ENCODE peak calls at places on chromosomes 4 and X, in seven cellular contexts. N, C, H, G, O, I and Z are unnamed samples.
A peak's percentile ranks its signal among the peaks of the same experiment; 100 is the strongest.

GRCh38 chr4:140523370-140523856 is 555 bp upstream of the ELMOD2 start:
- DNase-seq in N (no peak), C (no peak), H (no peak), G (no peak), O (no peak), I (no peak), Z (no peak)

GRCh38 chr4:5618051-5619010 is 90.0 kb downstream of the EVC2 start:
- DNase-seq in N (no peak), C (no peak), H (no peak), G (no peak), O (no peak), I (no peak), Z (no peak)

GRCh38 chr4:83921124-83921523 is 385.2 kb downstream of the GPAT3 start:
- DNase-seq in N (no peak), C (no peak), H (no peak), G (no peak), O (no peak), I (no peak), Z (no peak)

GRCh38 chr4:76589402-76589801 is 154.4 kb downstream of the SHROOM3 start:
- DNase-seq in N (peak; percentile 78), C (peak; percentile 65), H (peak; percentile 88), G (peak; percentile 65), O (no peak), I (no peak), Z (no peak)

GRCh38 chr4:73944061-73944875 is 37.6 kb downstream of the PF4 start:
- DNase-seq in N (peak; percentile 42), C (no peak), H (peak; percentile 8), G (peak; percentile 84), O (no peak), I (peak; percentile 29), Z (no peak)

GRCh38 chrX:103442536-103442901 is 66.2 kb downstream of the BEX3 start:
- DNase-seq in N (no peak), C (peak; percentile 85), H (peak; percentile 75), G (no peak), O (no peak), I (peak; percentile 83), Z (peak; percentile 43)

GRCh38 chr4:159042097-159042605 is 60.7 kb upstream of the RAPGEF2 start:
- DNase-seq in N (no peak), C (peak; percentile 39), H (no peak), G (no peak), O (no peak), I (no peak), Z (no peak)

GRCh38 chrX:70042399-70043371 is 7.1 kb downstream of the AWAT2 start:
- DNase-seq in N (no peak), C (no peak), H (no peak), G (peak; percentile 67), O (no peak), I (peak; percentile 36), Z (no peak)

GRCh38 chr4:158161561-158162354 is 11.1 kb downstream of the GASK1B start:
- DNase-seq in N (peak; percentile 71), C (peak; percentile 84), H (peak; percentile 98), G (no peak), O (peak; percentile 56), I (peak; percentile 90), Z (peak; percentile 66)

GRCh38 chr4:68079918-68080317 is 49.8 kb downstream of the TMPRSS11F start:
- DNase-seq in N (no peak), C (no peak), H (no peak), G (no peak), O (no peak), I (no peak), Z (no peak)

GRCh38 chr4:112951362-112951962 is 98.0 kb upstream of the ANK2 start:
- DNase-seq in N (peak; percentile 12), C (peak; percentile 40), H (peak; percentile 3), G (no peak), O (no peak), I (peak; percentile 34), Z (no peak)

GRCh38 chr4:112532267-112532666 is 16.3 kb upstream of the NEUROG2 start:
- DNase-seq in N (no peak), C (no peak), H (peak; percentile 57), G (no peak), O (no peak), I (peak; percentile 70), Z (no peak)

GRCh38 chr4:152634110-152634760 is 45.6 kb downstream of the TMEM154 start:
- DNase-seq in N (peak; percentile 8), C (no peak), H (no peak), G (no peak), O (no peak), I (peak; percentile 28), Z (peak; percentile 15)

GRCh38 chr4:85938062-85938461 is 421.8 kb downstream of the MAPK10 start:
- DNase-seq in N (no peak), C (no peak), H (no peak), G (no peak), O (no peak), I (no peak), Z (no peak)

GRCh38 chr4:40507977-40508376 is 121.7 kb downstream of the RBM47 start:
- DNase-seq in N (peak; percentile 60), C (no peak), H (no peak), G (no peak), O (no peak), I (no peak), Z (no peak)

GRCh38 chr4:8132947-8133705 is 25.5 kb downstream of the ABLIM2 start:
- DNase-seq in N (no peak), C (peak; percentile 6), H (no peak), G (no peak), O (no peak), I (peak; percentile 27), Z (no peak)

GRCh38 chr4:184845367-184846011 is 19.7 kb upstream of the ACSL1 start:
- DNase-seq in N (peak; percentile 39), C (peak; percentile 58), H (peak; percentile 72), G (no peak), O (no peak), I (peak; percentile 51), Z (peak; percentile 31)

GRCh38 chr4:60897415-60897814 is 302.7 kb upstream of the ADGRL3 start:
- DNase-seq in N (no peak), C (peak; percentile 60), H (peak; percentile 3), G (no peak), O (no peak), I (no peak), Z (no peak)

GRCh38 chrX:33106737-33107136 is 104.6 kb downstream of the DMD start:
- DNase-seq in N (no peak), C (no peak), H (no peak), G (no peak), O (no peak), I (no peak), Z (no peak)

GRCh38 chrX:132968282-132968681 is 9.9 kb upstream of the HS6ST2 start:
- DNase-seq in N (no peak), C (peak; percentile 47), H (no peak), G (no peak), O (no peak), I (no peak), Z (no peak)

GRCh38 chr4:64539234-64539849 is 130.1 kb upstream of the TECRL start:
- DNase-seq in N (peak; percentile 76), C (peak; percentile 83), H (peak; percentile 51), G (peak; percentile 76), O (no peak), I (peak; percentile 61), Z (peak; percentile 20)

GRCh38 chr4:67575232-67575888 is 16.8 kb downstream of the STAP1 start:
- DNase-seq in N (no peak), C (peak; percentile 74), H (no peak), G (no peak), O (no peak), I (no peak), Z (no peak)

GRCh38 chr4:153131478-153132069 is 72.7 kb upstream of the TRIM2 start:
- DNase-seq in N (no peak), C (peak; percentile 23), H (no peak), G (no peak), O (no peak), I (no peak), Z (no peak)

GRCh38 chr4:159146007-159146330 is 43.1 kb downstream of the RAPGEF2 start:
- DNase-seq in N (no peak), C (no peak), H (no peak), G (no peak), O (no peak), I (no peak), Z (no peak)

GRCh38 chr4:6761540-6762243 is 20.8 kb upstream of the KIAA0232 start:
- DNase-seq in N (no peak), C (no peak), H (no peak), G (peak; percentile 29), O (no peak), I (no peak), Z (no peak)

GRCh38 chrX:153944140-153944799 is at the start of gene RENBP:
- DNase-seq in N (peak; percentile 63), C (no peak), H (no peak), G (peak; percentile 86), O (peak; percentile 68), I (no peak), Z (no peak)
- H3K4me3 ChIP-seq in N (no peak within 1 kb of the TSS), C (peak within 1 kb of the TSS; percentile 35), H (no peak within 1 kb of the TSS), G (peak within 1 kb of the TSS; percentile 72), O (peak within 1 kb of the TSS; percentile 52), I (no peak within 1 kb of the TSS), Z (no peak within 1 kb of the TSS)

GRCh38 chr4:147108409-147108808 is 162.7 kb upstream of the TTC29 start:
- DNase-seq in N (no peak), C (peak; percentile 41), H (peak; percentile 55), G (no peak), O (no peak), I (peak; percentile 63), Z (peak; percentile 74)

GRCh38 chr4:147102596-147102995 is 156.9 kb upstream of the TTC29 start:
- DNase-seq in N (no peak), C (peak; percentile 57), H (no peak), G (no peak), O (no peak), I (peak; percentile 9), Z (peak; percentile 88)

GRCh38 chr4:147101678-147102077 is 156.0 kb upstream of the TTC29 start:
- DNase-seq in N (no peak), C (no peak), H (no peak), G (no peak), O (no peak), I (peak; percentile 47), Z (no peak)

GRCh38 chr4:147104768-147105167 is 159.1 kb upstream of the TTC29 start:
- DNase-seq in N (no peak), C (no peak), H (no peak), G (no peak), O (no peak), I (no peak), Z (no peak)

GRCh38 chr4:147103403-147103946 is 157.8 kb upstream of the TTC29 start:
- DNase-seq in N (peak; percentile 66), C (peak; percentile 97), H (peak; percentile 98), G (peak; percentile 49), O (peak; percentile 89), I (peak; percentile 98), Z (peak; percentile 99)
- H3K4me3 ChIP-seq in N (no peak overlapping the region), C (no peak overlapping the region), H (peak overlapping the region; percentile 12), G (no peak overlapping the region), O (no peak overlapping the region), I (no peak overlapping the region), Z (peak overlapping the region; percentile 5)

DNA sequence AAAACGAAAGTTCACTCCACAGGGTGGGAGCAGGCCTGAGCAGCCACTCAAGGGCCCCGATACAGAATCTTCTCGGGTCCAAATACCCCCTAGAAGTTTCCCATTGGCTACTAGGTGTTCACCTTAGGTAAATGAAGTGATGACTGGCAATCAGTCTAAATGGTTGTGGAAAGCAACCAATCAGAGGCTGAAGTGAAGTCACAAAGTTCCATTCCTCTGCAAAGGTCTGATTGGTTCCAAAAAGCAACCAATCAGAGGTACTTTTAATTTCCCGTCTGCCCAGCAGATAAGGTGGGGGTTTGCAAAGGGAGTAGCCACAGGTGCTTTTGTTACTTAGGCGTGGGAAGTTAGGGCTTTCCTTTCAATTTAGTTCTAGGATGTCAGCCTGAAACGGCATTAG is 58.2 kb upstream of the NKAP start:
- DNase-seq in N (no peak), C (no peak), H (no peak), G (no peak), O (no peak), I (no peak), Z (no peak)
- H3K4me3 ChIP-seq in N (no peak overlapping the region), C (no peak overlapping the region), H (no peak overlapping the region), G (no peak overlapping the region), O (no peak overlapping the region), I (no peak overlapping the region), Z (no peak overlapping the region)

GRCh38 chr4:122731676-122732075 is 828 bp upstream of the BBS12 start:
- DNase-seq in N (no peak), C (no peak), H (no peak), G (no peak), O (no peak), I (no peak), Z (no peak)
- H3K4me3 ChIP-seq in N (no peak overlapping the region), C (no peak overlapping the region), H (peak overlapping the region; percentile 80), G (peak overlapping the region; percentile 71), O (peak overlapping the region; percentile 76), I (peak overlapping the region; percentile 26), Z (no peak overlapping the region)